ENCODE peak calls at places on chromosomes 11 and 22, in four cellular contexts. W, R, H and M are unnamed samples.

GRCh38 chr11:32829157-32829679 is 509 bp upstream of the PRRG4 start:
- DNase-seq in W (no peak), R (no peak), H (no peak), M (no peak)

GRCh38 chr11:125945797-125946520 is at the start of gene VSIG10L2:
- DNase-seq in W (no peak), R (no peak), H (no peak), M (no peak)

GRCh38 chr11:83528225-83528624 is 242.1 kb upstream of the CCDC90B start:
- DNase-seq in W (no peak), R (no peak), H (no peak), M (no peak)

GRCh38 chr22:43777204-43777671 is 34.9 kb downstream of the EFCAB6 start:
- DNase-seq in W (no peak), R (no peak), H (no peak), M (no peak)

GRCh38 chr11:10379871-10380568 is 75.0 kb upstream of the AMPD3 start:
- DNase-seq in W (no peak), R (peak; percentile 7), H (no peak), M (no peak)

GRCh38 chr11:22807855-22808558 is 21.6 kb downstream of the SVIP start:
- DNase-seq in W (no peak), R (no peak), H (no peak), M (no peak)

GRCh38 chr11:833849-834311 is 1.1 kb downstream of the CD151 start:
- DNase-seq in W (no peak), R (no peak), H (no peak), M (no peak)

GRCh38 chr11:94885133-94885532 is 88.2 kb downstream of the CWC15 start:
- DNase-seq in W (no peak), R (no peak), H (no peak), M (no peak)

GRCh38 chr11:108009497-108010360 is 1.0 kb downstream of the CUL5 start:
- DNase-seq in W (peak; percentile 29), R (no peak), H (no peak), M (peak; percentile 19)

GRCh38 chr11:72237112-72237931 is 6.7 kb downstream of the PHOX2A start:
- DNase-seq in W (no peak), R (no peak), H (no peak), M (peak; percentile 74)

GRCh38 chr11:129410561-129410960 is 34.9 kb downstream of the BARX2 start:
- DNase-seq in W (no peak), R (no peak), H (no peak), M (no peak)

GRCh38 chr22:40654522-40655167 is 18.1 kb upstream of the MRTFA start:
- DNase-seq in W (peak; percentile 32), R (no peak), H (no peak), M (peak; percentile 64)

GRCh38 chr22:27456696-27457503 is 344.7 kb downstream of the MN1 start:
- DNase-seq in W (no peak), R (no peak), H (no peak), M (no peak)

GRCh38 chr11:44191322-44192014 is 96.0 kb downstream of the EXT2 start:
- DNase-seq in W (no peak), R (no peak), H (no peak), M (peak; percentile 34)

GRCh38 chr11:62402226-62402625 is 16.6 kb upstream of the SCGB1A1 start:
- DNase-seq in W (no peak), R (no peak), H (no peak), M (no peak)

GRCh38 chr22:26800858-26801257 is 143.5 kb downstream of the MIAT start:
- DNase-seq in W (peak; percentile 22), R (peak; percentile 79), H (no peak), M (peak; percentile 39)

GRCh38 chr22:46467006-46467405 is 70.4 kb downstream of the CELSR1 start:
- DNase-seq in W (no peak), R (no peak), H (no peak), M (no peak)

GRCh38 chr11:34357646-34358257 is at the start of gene ABTB2:
- DNase-seq in W (peak; percentile 98), R (peak; percentile 98), H (peak; percentile 90), M (peak; percentile 98)

DNA sequence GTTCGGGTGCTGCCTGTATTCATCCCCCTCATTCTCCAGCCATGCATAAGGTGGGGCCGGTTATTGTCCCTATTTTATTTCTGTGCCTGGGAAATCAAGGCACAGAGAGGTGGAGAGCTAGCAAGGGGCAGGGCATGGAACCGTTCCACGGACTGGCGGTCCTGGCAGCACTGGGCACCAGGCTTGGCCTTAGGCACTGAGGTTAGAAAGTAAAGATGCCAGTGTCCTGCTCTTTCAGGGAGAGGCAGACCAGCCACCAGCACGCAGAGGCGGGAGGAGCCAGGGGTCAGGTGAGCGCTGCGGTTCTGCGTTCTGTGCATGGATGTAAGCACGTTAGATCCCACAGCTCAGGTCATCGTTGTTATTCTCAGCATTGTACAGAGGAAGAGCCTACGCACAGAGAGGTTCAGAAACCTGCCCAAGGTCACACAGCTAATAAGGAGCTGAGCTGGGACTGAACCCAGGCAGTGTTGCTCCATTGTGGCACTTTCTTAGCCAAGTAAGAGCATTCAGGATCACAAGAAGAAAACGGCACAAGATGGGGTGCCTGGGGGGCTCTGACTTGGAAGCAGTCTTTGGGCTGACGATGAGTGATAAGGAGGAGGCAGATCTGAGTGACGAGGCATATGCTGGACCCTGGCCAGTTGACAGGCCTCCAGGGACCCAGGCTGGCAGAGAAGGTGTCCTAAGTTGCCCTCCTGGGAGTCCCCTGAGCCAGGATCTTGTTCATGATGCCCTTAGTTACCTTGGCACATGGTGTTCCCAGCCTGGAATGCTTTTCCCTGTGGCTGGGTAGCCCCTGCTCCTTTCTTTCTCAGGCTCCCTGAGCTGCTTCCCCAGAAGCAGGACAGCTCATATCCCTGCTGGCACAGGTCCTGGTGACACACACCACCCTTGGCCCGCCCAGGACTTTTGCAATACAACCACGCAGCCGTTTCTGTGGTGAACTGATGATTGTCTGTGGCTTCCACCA is 41.1 kb downstream of the OSBPL5 start:
- DNase-seq in W (no peak), R (no peak), H (peak; percentile 34), M (peak; percentile 27)
- TF ChIP-seq POLR2AphosphoS5 in W (no peak), R (no peak), H (no peak), M (no peak)

GRCh38 chr22:19411690-19412045 is 19.9 kb downstream of the HIRA start:
- DNase-seq in W (no peak), R (no peak), H (no peak), M (no peak)

GRCh38 chr22:19407649-19408606 is 23.6 kb downstream of the HIRA start:
- DNase-seq in W (peak; percentile 90), R (no peak), H (no peak), M (peak; percentile 76)

GRCh38 chr22:19412934-19413333 is 18.6 kb downstream of the HIRA start:
- DNase-seq in W (no peak), R (no peak), H (no peak), M (no peak)

GRCh38 chr22:19412478-19412877 is 19.1 kb downstream of the HIRA start:
- DNase-seq in W (no peak), R (no peak), H (no peak), M (no peak)

GRCh38 chr22:19410941-19411689 is 20.4 kb downstream of the HIRA start:
- DNase-seq in W (no peak), R (no peak), H (no peak), M (no peak)
- TF ChIP-seq JUND in W (no peak), R (no peak), H (no peak), M (no peak)

GRCh38 chr22:38181453-38182200 is at the start of gene PLA2G6:
- DNase-seq in W (peak; percentile 97), R (peak; percentile 98), H (peak; percentile 96), M (peak; percentile 91)

GRCh38 chr22:38177044-38177443 is 4.6 kb downstream of the PLA2G6 start:
- DNase-seq in W (no peak), R (no peak), H (no peak), M (no peak)

GRCh38 chr22:38184788-38185187 is 3.2 kb upstream of the PLA2G6 start:
- DNase-seq in W (no peak), R (no peak), H (no peak), M (no peak)

GRCh38 chr22:38177926-38178604 is 3.6 kb downstream of the PLA2G6 start:
- DNase-seq in W (peak; percentile 27), R (no peak), H (peak; percentile 82), M (no peak)

DNA sequence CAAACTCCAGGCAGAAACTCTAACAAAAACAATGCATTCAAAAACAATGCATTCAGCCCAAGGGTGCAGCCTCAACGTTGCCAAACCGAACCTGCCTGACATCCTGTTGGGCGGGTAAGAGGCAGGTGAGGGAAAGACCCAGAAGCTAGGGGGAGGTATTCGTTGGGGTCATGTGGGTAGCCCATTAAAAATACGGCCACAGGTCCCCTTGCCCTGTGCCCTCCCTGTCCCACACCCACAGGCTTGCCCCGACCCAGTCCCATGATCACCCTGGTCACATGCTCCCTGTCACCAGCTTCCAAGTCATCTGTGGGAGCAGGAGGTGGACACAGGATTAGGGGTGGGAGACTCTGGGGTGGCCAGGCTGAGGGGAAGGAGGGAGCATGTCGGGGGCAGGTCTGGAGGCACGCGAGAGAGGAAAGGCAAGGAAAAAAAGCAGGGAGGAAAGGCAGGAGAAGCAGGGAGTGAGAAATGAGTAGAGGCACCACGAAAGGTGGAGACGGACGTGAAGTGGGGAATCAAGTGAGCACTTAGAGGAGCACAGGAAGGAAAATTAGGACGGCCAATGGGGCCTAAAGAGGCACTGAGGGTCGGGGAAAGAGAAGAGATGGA is 683 bp downstream of the PLA2G6 start:
- DNase-seq in W (peak; percentile 21), R (no peak), H (no peak), M (no peak)
- TF ChIP-seq POLR2AphosphoS5 in W (no peak), R (no peak), H (no peak), M (no peak)

GRCh38 chr11:87358461-87358860 is 320.7 kb downstream of the TMEM135 start:
- DNase-seq in W (no peak), R (no peak), H (no peak), M (no peak)
- TF ChIP-seq JUND in W (no peak), R (no peak), H (no peak), M (no peak)

DNA sequence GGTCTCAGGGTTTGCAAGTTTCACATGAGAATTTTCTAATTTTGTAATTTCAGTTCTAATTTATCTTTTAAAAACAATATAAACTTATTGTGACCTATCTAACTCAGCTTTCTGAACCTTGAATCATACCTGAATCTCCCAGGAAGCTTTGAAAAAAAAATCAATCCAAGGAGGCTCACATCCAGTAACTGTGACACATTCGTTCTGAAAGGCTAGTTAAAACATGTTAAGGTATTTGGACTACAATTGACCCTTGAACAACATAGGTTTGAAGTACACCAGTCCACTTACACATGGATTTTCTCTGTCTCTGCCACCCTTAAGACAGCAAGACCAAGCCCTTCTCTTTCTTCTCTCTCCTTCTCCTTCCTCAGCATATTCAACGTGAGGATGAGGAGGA is 40.0 kb downstream of the DDI1 start:
- DNase-seq in W (no peak), R (no peak), H (no peak), M (no peak)
- TF ChIP-seq POLR2AphosphoS5 in W (no peak), R (no peak), H (no peak), M (no peak)

GRCh38 chr11:66470015-66470414 is 3.3 kb downstream of the PELI3 start:
- DNase-seq in W (no peak), R (peak; percentile 42), H (no peak), M (no peak)
- TF ChIP-seq JUND in W (no peak), R (no peak), H (no peak), M (no peak)